ENCODE peak calls at places on chromosomes 4 and X, in eight cellular contexts. F is nephron progenitor cell, N is endothelial cell, H is progenitor cell of endocrine pancreas, U is heart left ventricle, B is colonic mucosa, M is Calu3, Z is endothelial cell of umbilical vein. P is an unnamed sample.

GRCh38 chr4:94507708-94508107 is 56.0 kb downstream of the PDLIM5 start:
- DNase-seq in M (peak; percentile 3), U (peak; percentile 39), F (no peak), N (no peak), B (peak; percentile 29), Z (peak; percentile 60), H (no peak), P (peak; percentile 12)

GRCh38 chr4:79049840-79050520 is 110.7 kb upstream of the PAQR3 start:
- DNase-seq in B (peak; percentile 32), Z (no peak), N (no peak), H (no peak), F (no peak), U (no peak), M (peak; percentile 15), P (no peak)

GRCh38 chrX:30990361-30990760 is 81.5 kb downstream of the FTHL17 start:
- DNase-seq in Z (no peak), B (no peak), H (no peak), U (no peak), M (peak; percentile 32), N (no peak), F (no peak), P (no peak)

GRCh38 chrX:146241902-146242301 is 424.3 kb downstream of the SLITRK2 start:
- DNase-seq in Z (no peak), F (no peak), U (no peak), M (no peak), H (no peak), B (no peak), N (no peak), P (no peak)

GRCh38 chrX:120262781-120263719 is 12.4 kb downstream of the ZBTB33 start:
- DNase-seq in N (no peak), B (no peak), F (no peak), U (no peak), H (no peak), M (no peak), Z (no peak), P (no peak)

GRCh38 chr4:89712141-89712540 is 124.8 kb downstream of the SNCA start:
- DNase-seq in B (no peak), Z (peak; percentile 92), F (no peak), N (no peak), M (no peak), U (no peak), H (no peak), P (no peak)

GRCh38 chrX:133776072-133776471 is 209.3 kb downstream of the GPC3 start:
- DNase-seq in U (no peak), M (no peak), F (peak; percentile 57), B (peak; percentile 23), N (peak; percentile 22), Z (peak; percentile 1), H (no peak), P (peak; percentile 68)

GRCh38 chrX:72021975-72022374 is 109.7 kb downstream of the RTL5 start:
- DNase-seq in M (no peak), Z (no peak), F (no peak), N (peak; percentile 15), U (no peak), H (no peak), B (no peak), P (peak; percentile 33)

GRCh38 chr4:98290511-98290910 is 29.3 kb downstream of the RAP1GDS1 start:
- DNase-seq in M (no peak), H (no peak), F (no peak), U (no peak), B (no peak), Z (no peak), N (no peak), P (no peak)

GRCh38 chr4:718460-718859 is 12.8 kb downstream of the PCGF3 start:
- DNase-seq in U (peak; percentile 17), F (no peak), Z (no peak), H (no peak), M (no peak), B (no peak), N (no peak), P (no peak)

GRCh38 chrX:53294024-53294648 is 12.8 kb upstream of the IQSEC2 start:
- DNase-seq in B (no peak), F (no peak), U (no peak), Z (peak; percentile 3), N (no peak), M (no peak), H (no peak), P (no peak)

GRCh38 chr4:139768913-139769312 is 103.3 kb downstream of the MGST2 start:
- DNase-seq in U (no peak), F (no peak), Z (no peak), H (no peak), N (no peak), M (no peak), B (no peak), P (no peak)

GRCh38 chrX:118058924-118059323 is 57.7 kb downstream of the KLHL13 start:
- DNase-seq in Z (no peak), B (no peak), N (no peak), U (no peak), M (no peak), H (no peak), F (no peak), P (no peak)

GRCh38 chr4:101597204-101597603 is 193.3 kb upstream of the BANK1 start:
- DNase-seq in F (no peak), U (no peak), H (no peak), B (no peak), M (no peak), N (no peak), Z (no peak), P (peak; percentile 32)
- TF ChIP-seq CTCF in F (no peak), U (no peak), H (no peak), B (no peak), M (no peak), N (peak; percentile 34), Z (peak; percentile 3), P (peak; percentile 51)

GRCh38 chrX:10401239-10401638 is 219.1 kb downstream of the MID1 start:
- DNase-seq in F (no peak), Z (no peak), M (no peak), U (no peak), H (no peak), N (no peak), B (no peak), P (no peak)
- TF ChIP-seq CTCF in F (no peak), Z (no peak), M (no peak), U (no peak), H (no peak), N (no peak), B (no peak), P (no peak)

GRCh38 chr4:36206012-36206411 is 38.3 kb downstream of the ARAP2 start:
- DNase-seq in Z (no peak), F (no peak), M (no peak), N (no peak), B (no peak), H (no peak), U (no peak), P (no peak)
- TF ChIP-seq CTCF in Z (no peak), F (no peak), M (no peak), N (no peak), B (no peak), H (no peak), U (no peak), P (no peak)

DNA sequence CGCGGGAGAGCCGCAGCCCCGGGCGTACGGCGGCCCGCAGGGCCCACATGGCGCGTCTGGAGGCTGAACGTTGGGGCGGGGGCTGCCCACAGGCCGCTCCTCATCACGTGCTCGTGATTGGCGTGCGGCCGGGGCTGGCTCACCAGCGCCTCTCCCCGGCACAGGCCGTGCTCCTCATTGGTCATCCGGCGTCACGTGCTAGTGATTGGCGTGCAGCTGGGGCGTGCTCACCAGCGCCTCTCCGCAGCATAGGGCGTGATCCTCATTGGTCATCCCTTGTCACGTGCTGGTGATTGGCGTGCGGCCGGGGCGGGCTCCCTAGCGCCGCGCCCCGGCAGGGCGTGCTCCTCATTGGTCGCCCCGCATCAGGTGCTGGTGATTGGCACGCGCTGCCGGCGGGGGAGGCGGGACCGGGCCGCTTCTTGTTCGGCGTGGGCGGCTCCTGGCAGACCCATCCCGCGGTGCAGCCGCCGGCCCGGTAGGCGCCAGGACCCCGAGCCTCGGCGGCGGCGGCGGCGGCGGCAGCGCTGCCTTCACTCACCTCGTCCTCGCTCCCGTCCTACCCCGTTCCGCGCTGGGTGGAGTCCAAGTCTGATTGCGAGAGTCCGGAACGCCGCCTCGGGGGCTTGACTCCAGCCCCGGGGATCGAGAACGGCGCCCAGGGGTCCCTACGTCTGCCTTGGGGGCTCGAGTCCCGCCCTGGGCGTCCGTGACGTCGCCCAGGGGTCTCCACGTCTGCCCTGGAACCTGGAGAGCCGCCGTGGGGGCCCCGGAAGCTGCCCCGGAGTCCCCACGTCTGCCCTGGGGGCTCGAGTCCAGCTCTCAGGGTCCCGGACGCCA is at the start of gene GTPBP6:
- DNase-seq in U (peak; percentile 100), M (peak; percentile 96), Z (peak; percentile 100), B (peak; percentile 100), H (peak; percentile 98), F (peak; percentile 98), N (peak; percentile 97), P (peak; percentile 99)
- TF ChIP-seq CTCF in U (no peak), M (no peak), Z (peak; percentile 20), B (no peak), H (no peak), F (no peak), N (no peak), P (no peak)

GRCh38 chr4:152098365-152099060 is 337.7 kb upstream of the GATB start:
- DNase-seq in Z (no peak), H (no peak), M (no peak), U (no peak), F (no peak), B (no peak), N (no peak), P (no peak)

GRCh38 chr4:152101546-152102183 is 340.9 kb upstream of the GATB start:
- DNase-seq in H (no peak), Z (no peak), N (no peak), B (no peak), U (no peak), M (no peak), F (no peak), P (peak; percentile 51)

GRCh38 chr4:152099061-152099425 is 338.2 kb upstream of the GATB start:
- DNase-seq in H (no peak), U (no peak), Z (no peak), F (no peak), B (no peak), M (no peak), N (no peak), P (no peak)

GRCh38 chr4:152100378-152101201 is 339.8 kb upstream of the GATB start:
- DNase-seq in Z (peak; percentile 27), U (no peak), H (no peak), M (no peak), F (no peak), B (no peak), N (no peak), P (peak; percentile 88)

GRCh38 chr4:152099555-152099954 is 338.7 kb upstream of the GATB start:
- DNase-seq in H (no peak), M (no peak), Z (no peak), U (no peak), F (no peak), B (no peak), N (no peak), P (no peak)
- TF ChIP-seq CTCF in H (no peak), M (no peak), Z (no peak), U (no peak), F (no peak), B (no peak), N (no peak), P (no peak)

GRCh38 chr4:107094332-107094731 is 58.2 kb upstream of the DKK2 start:
- DNase-seq in Z (peak; percentile 50), M (no peak), B (no peak), F (no peak), U (no peak), N (no peak), H (no peak), P (no peak)
- TF ChIP-seq CTCF in Z (peak; percentile 53), M (peak; percentile 18), B (no peak), F (no peak), U (no peak), N (no peak), H (peak; percentile 17), P (no peak)